ENCODE peak calls at places on chromosomes 3 and 15, in four cellular contexts. J, V, I and A are unnamed samples. For H3K36me3, the result is how much of the 10 kb centered on the place peaks cover.

GRCh38 chr3:177680442-177680821 is 483.1 kb upstream of the TBL1XR1 start:
- DNase-seq in V (no peak), I (no peak), J (no peak), A (no peak)

GRCh38 chr15:57892181-57892580 is 173.3 kb downstream of the ALDH1A2 start:
- DNase-seq in I (no peak), J (no peak), V (no peak), A (no peak)

GRCh38 chr3:140630866-140631265 is 47.0 kb upstream of the TRIM42 start:
- DNase-seq in I (no peak), V (no peak), J (no peak), A (no peak)

GRCh38 chr3:160478338-160478737 is 28.8 kb upstream of the TRIM59 start:
- DNase-seq in I (no peak), V (no peak), J (no peak), A (no peak)

GRCh38 chr3:195307711-195308110 is 36.8 kb upstream of the XXYLT1 start:
- DNase-seq in V (no peak), J (no peak), I (no peak), A (no peak)

GRCh38 chr3:192122832-192123594 is 604.3 kb downstream of the FGF12 start:
- DNase-seq in V (no peak), J (no peak), I (no peak), A (no peak)

GRCh38 chr15:85307687-85308045 is 72.7 kb upstream of the AKAP13 start:
- DNase-seq in I (no peak), J (no peak), V (no peak), A (no peak)

GRCh38 chr15:60370105-60370803 is 27.5 kb downstream of the ANXA2 start:
- DNase-seq in I (no peak), J (no peak), V (no peak), A (no peak)

GRCh38 chr3:65402597-65402996 is 636.1 kb downstream of the MAGI1 start:
- DNase-seq in J (no peak), I (no peak), V (no peak), A (no peak)

GRCh38 chr3:23916152-23916885 is 471 bp downstream of the NKIRAS1 start:
- DNase-seq in J (no peak), I (no peak), V (no peak), A (no peak)

GRCh38 chr15:37873336-37873735 is 61.1 kb upstream of the TMCO5A start:
- DNase-seq in J (no peak), V (no peak), I (no peak), A (no peak)

GRCh38 chr15:71337197-71337845 is 222.1 kb downstream of the THSD4 start:
- DNase-seq in J (no peak), I (no peak), V (peak), A (no peak)

GRCh38 chr3:13047296-13048165 is 25.7 kb downstream of the IQSEC1 start:
- DNase-seq in J (no peak), V (no peak), I (no peak), A (no peak)

GRCh38 chr3:11120091-11120845 is 34.0 kb upstream of the HRH1 start:
- DNase-seq in V (no peak), J (no peak), I (no peak), A (no peak)

GRCh38 chr15:64701051-64701450 is 74.3 kb downstream of the RBPMS2 start:
- DNase-seq in J (no peak), I (no peak), V (no peak), A (no peak)

GRCh38 chr15:48537277-48538113 is 108.0 kb downstream of the FBN1 start:
- DNase-seq in V (no peak), J (no peak), I (no peak), A (no peak)

GRCh38 chr3:160671231-160671630 is 5.7 kb upstream of the ARL14 start:
- DNase-seq in I (no peak), J (no peak), V (no peak), A (no peak)

GRCh38 chr15:47523669-47524068 is 193.6 kb upstream of the SEMA6D start:
- DNase-seq in I (no peak), V (no peak), J (no peak), A (no peak)

DNA sequence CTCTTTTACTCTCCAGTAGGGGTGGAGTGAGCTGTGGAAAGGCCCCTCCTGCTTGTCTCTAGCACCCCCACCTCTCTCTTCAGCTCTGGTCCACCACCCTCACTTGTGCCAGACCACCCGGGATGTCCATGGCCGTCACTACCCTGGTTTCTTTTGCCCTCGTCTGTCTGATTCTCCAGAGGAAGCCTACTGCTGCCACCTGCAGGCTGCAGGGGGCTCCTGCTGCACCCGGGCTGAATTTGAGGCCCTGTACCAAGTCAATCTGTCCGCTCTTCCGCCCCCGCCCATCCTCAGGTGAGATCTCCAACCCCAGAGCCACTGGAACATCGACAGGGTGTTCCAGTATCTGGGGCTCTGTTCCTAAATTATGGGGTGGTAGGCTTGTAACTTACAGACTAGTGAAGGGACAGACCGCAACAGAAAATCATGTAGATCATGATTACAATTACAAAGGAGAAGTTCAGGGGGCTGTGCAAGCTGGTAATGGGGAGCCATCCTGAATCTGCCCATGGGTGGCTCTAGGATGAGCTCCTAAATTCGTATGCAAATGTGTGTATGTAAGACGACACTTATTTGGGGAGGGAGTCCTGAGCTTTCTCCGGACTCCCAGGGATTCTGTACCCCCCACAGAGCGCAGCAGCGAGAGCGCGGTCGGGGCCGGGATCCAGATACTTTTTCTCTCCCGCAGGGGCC is 683 bp upstream of the UNC45A start:
- DNase-seq in V (peak), I (peak), J (peak), A (no peak)
- H3K36me3 ChIP-seq in V (under half), I (under half), J (under half), A (under half)

DNA sequence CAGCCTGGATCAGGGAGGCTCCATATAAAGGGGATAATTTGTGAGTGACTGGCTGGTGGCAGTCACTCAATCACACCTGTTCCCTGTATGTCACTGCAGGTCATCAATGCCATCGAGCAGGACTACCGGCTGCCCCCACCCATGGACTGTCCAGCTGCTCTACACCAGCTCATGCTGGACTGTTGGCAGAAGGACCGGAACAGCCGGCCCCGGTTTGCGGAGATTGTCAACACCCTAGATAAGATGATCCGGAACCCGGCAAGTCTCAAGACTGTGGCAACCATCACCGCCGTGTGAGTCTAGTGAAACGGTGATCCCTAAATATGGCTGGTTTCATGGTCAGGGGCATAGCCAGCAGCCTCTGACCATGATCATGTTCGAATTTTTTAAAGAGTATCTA is 453.2 kb downstream of the EPHB1 start:
- DNase-seq in J (peak), I (no peak), V (no peak), A (no peak)
- H3K27ac ChIP-seq in J (no peak), I (no peak), V (no peak), A (no peak)

DNA sequence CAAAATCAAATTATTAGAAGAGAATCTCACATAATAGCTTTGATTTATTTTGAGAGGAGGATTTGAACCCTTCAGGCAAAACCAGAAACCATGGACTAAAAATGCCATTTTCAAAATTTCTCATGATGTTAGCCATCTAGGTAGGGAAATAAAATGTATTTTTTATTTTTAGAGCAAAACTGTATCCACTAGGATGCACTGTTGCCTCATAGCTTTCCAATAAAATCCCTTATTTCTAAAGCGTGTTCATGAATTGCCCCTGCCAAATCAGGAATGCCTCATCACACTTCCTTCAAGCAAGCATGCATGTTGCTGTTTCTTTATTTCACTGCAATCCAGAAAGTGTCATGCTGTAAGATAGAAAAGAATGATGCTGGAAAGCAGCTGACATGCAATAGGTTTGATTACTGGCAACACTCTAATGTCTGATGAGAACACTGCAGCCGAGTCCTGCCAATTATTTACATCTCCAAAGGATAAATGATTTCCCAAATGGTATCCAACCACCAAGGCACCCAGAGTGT is 239.5 kb downstream of the CHL1 start:
- DNase-seq in I (no peak), V (no peak), J (no peak), A (no peak)
- TF ChIP-seq EP300 in I (no peak), V (no peak), J (no peak), A (no peak)

GRCh38 chr3:33071946-33072345 is 25.0 kb downstream of the GLB1 start:
- DNase-seq in J (no peak), I (no peak), V (no peak), A (no peak)

GRCh38 chr3:33064929-33065328 is 32.0 kb downstream of the GLB1 start:
- DNase-seq in I (peak), J (no peak), V (no peak), A (no peak)

GRCh38 chr3:33071181-33071580 is 25.8 kb downstream of the GLB1 start:
- DNase-seq in J (no peak), I (no peak), V (no peak), A (no peak)

GRCh38 chr3:33063651-33064051 is 33.3 kb downstream of the GLB1 start:
- DNase-seq in J (no peak), I (no peak), V (no peak), A (no peak)

GRCh38 chr3:33067484-33067883 is 29.5 kb downstream of the GLB1 start:
- DNase-seq in I (peak), J (no peak), V (no peak), A (no peak)
- H3K36me3 ChIP-seq in I (under half), J (under half), V (under half), A (half or more)

GRCh38 chr15:52730163-52730562 is 51.0 kb upstream of the ATOSA start:
- DNase-seq in I (no peak), V (no peak), J (no peak), A (no peak)

GRCh38 chr15:52728899-52729298 is 49.7 kb upstream of the ATOSA start:
- DNase-seq in V (no peak), I (no peak), J (no peak), A (no peak)

GRCh38 chr15:52726195-52726594 is 47.0 kb upstream of the ATOSA start:
- DNase-seq in J (no peak), I (no peak), V (no peak), A (no peak)

GRCh38 chr15:52730594-52730993 is 51.4 kb upstream of the ATOSA start:
- DNase-seq in J (no peak), V (no peak), I (no peak), A (no peak)

DNA sequence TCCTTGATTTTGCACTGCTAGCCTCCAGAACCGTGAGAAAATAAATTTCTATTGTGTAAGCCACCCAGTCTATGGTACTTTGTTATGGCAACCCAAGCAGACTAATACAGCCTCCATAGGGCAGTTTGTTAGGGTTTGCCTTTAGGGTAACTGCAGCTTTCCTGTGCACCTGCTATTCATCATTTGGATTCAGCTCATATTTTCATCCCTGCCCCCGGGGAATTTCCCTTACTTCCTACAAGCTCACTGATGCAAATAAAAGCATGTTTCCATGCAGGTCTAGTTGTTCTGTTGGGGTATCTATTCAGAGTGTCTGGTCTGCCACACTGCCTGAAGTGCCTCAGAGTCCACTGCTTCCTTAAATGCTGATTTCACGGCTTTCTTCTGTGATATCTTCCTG is 48.6 kb upstream of the ATOSA start:
- DNase-seq in I (no peak), V (no peak), J (no peak), A (no peak)
- H3K27ac ChIP-seq in I (no peak), V (no peak), J (no peak), A (no peak)

DNA sequence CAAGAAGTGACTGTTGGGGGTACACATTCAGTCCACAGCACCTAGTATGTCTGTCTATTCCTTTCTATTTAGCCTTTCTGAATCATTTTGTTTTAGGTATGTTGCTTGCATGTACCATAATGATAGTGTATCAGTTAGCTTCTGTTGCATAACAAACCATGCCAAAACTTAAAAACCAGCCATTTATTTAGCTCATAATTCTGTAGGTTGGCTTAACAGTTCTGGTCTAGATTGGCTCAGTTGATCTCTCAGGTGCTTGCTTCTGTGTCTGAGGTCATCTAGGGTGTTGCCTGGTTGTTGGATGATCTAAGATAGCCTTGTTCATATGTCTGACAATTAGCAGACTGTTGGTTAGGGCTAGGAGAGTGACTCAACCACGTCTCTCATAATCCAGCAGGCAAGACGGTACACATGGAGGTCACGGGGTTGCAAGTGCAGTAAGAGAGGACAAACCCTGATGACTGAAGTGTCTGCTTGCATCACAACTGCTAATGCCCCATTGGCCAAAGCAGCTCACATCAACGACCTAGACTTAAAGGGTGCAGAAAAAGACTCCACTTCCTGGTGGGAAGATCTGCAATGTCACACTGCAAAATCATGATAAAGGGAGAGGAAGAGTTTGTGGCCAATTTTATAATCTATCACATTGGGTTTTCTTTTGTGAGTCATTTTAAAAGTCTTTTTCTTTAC is 6.8 kb upstream of the PDCD6IP start:
- DNase-seq in I (peak), V (peak), J (no peak), A (no peak)
- TF ChIP-seq EP300 in I (no peak), V (no peak), J (no peak), A (no peak)

GRCh38 chr3:71493372-71493771 is 90.2 kb downstream of the FOXP1 start:
- DNase-seq in V (no peak), I (no peak), J (no peak), A (no peak)

GRCh38 chr3:71490692-71491091 is 92.8 kb downstream of the FOXP1 start:
- DNase-seq in J (no peak), V (no peak), I (no peak), A (no peak)

GRCh38 chr3:71492969-71493368 is 90.6 kb downstream of the FOXP1 start:
- DNase-seq in J (no peak), I (no peak), V (no peak), A (no peak)

GRCh38 chr3:71491141-71491752 is 92.3 kb downstream of the FOXP1 start:
- DNase-seq in J (no peak), V (no peak), I (no peak), A (no peak)

DNA sequence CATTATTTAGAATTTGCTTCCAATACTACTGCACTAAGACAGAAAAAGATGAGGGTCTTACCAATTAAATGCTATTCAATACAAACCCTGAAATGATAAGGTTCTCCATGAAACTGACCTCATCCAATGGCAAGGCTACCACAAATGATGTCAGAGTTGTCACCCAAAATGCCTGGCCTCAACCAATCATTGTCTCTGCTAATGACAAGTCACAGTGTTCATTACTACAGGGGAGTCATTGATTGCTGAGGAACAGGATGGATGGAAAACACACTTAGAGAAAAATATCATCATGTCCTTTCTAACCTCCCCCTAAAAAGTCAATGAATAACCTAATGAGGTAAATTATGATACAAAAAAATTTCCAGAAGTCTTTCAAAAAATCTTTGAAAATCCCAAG is 91.0 kb downstream of the FOXP1 start:
- DNase-seq in I (no peak), V (no peak), J (no peak), A (no peak)
- H3K36me3 ChIP-seq in I (under half), V (under half), J (under half), A (under half)

GRCh38 chr3:131387796-131388195 is 6.2 kb downstream of the NUDT16 start:
- DNase-seq in I (no peak), V (no peak), J (no peak), A (no peak)

GRCh38 chr3:131381445-131382291 is at the start of gene NUDT16:
- DNase-seq in J (peak), V (peak), I (peak), A (peak)

GRCh38 chr3:131388400-131388799 is 6.8 kb downstream of the NUDT16 start:
- DNase-seq in V (no peak), I (no peak), J (no peak), A (no peak)

GRCh38 chr3:131390331-131390730 is 8.8 kb downstream of the NUDT16 start:
- DNase-seq in J (no peak), V (no peak), I (no peak), A (no peak)

DNA sequence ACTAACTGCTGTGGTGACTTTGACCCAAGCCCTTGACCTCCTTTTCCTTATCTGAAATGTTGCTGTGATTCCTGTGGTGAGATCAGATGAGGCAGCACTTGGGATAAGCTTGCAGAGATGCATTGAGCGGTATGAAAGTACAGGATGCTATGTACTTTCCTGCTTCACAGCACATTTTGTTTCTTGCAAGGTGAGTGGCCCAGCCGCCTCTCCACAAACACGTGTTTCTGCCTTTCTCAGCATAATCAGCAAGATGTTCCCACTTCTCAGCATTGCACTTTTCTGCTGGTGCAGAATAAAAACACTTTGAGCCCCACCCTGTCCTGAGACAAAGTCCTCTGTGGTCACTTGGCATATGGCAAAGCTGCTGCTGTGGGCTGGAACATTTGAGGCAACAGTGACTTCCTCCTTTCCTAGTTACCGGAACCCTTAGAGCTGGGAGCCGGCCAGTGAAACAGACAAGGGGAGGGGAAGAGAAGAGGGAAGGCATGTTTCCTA is 4.9 kb downstream of the NUDT16 start:
- DNase-seq in J (no peak), V (peak), I (no peak), A (peak)
- H3K27ac ChIP-seq in J (no peak), V (peak), I (no peak), A (peak)